ENCODE peak calls at places on chromosome 12, in four cellular contexts. G, P, B and X are unnamed samples.

GRCh38 chr12:50166776-50167025 is 468 bp downstream of the CERS5 start:
- DNase-seq in G (no peak), P (no peak), B (peak), X (peak)

GRCh38 chr12:44078273-44078672 is 242.4 kb downstream of the TMEM117 start:
- DNase-seq in G (no peak), P (no peak), B (no peak), X (no peak)

GRCh38 chr12:94768398-94769039 is 118.2 kb upstream of the TMCC3 start:
- DNase-seq in G (no peak), P (no peak), B (peak), X (no peak)

GRCh38 chr12:122106891-122107660 is 28.5 kb downstream of the MLXIP start:
- DNase-seq in G (peak), P (no peak), B (peak), X (no peak)

GRCh38 chr12:119712721-119713120 is 44.8 kb downstream of the PRKAB1 start:
- DNase-seq in G (no peak), P (no peak), B (no peak), X (no peak)

GRCh38 chr12:293199-293598 is 30.6 kb upstream of the SLC6A13 start:
- DNase-seq in G (no peak), P (no peak), B (no peak), X (no peak)

GRCh38 chr12:55797068-55797467 is 20.5 kb downstream of the SARNP start:
- DNase-seq in G (no peak), P (peak), B (peak), X (no peak)

GRCh38 chr12:91181053-91181452 is 1.6 kb downstream of the DCN start:
- DNase-seq in G (no peak), P (no peak), B (peak), X (no peak)

GRCh38 chr12:102216086-102216691 is 18.6 kb upstream of the PMCH start:
- DNase-seq in G (no peak), P (no peak), B (peak), X (no peak)

GRCh38 chr12:11836282-11836963 is 186.9 kb downstream of the ETV6 start:
- DNase-seq in G (peak), P (no peak), B (no peak), X (peak)

GRCh38 chr12:43861015-43861846 is 25.4 kb downstream of the TMEM117 start:
- DNase-seq in G (no peak), P (no peak), B (no peak), X (no peak)

GRCh38 chr12:22287776-22288621 is 46.5 kb downstream of the ST8SIA1 start:
- DNase-seq in G (no peak), P (no peak), B (peak), X (no peak)

GRCh38 chr12:131017477-131017991 is 63.8 kb downstream of the ADGRD1 start:
- DNase-seq in G (no peak), P (no peak), B (no peak), X (no peak)

GRCh38 chr12:3641428-3641883 is 111.5 kb downstream of the CRACR2A start:
- DNase-seq in G (no peak), P (no peak), B (peak), X (no peak)

GRCh38 chr12:8681129-8681902 is 16.5 kb upstream of the RIMKLB start:
- DNase-seq in G (no peak), P (no peak), B (peak), X (no peak)

GRCh38 chr12:100789146-100789545 is 5.4 kb upstream of the ANO4 start:
- DNase-seq in G (no peak), P (no peak), B (peak), X (no peak)

GRCh38 chr12:115212356-115212755 is 528.4 kb upstream of the TBX3 start:
- DNase-seq in G (no peak), P (no peak), B (no peak), X (no peak)

GRCh38 chr12:118432812-118433540 is 56.6 kb downstream of the SUDS3 start:
- DNase-seq in G (no peak), P (no peak), B (no peak), X (no peak)

GRCh38 chr12:12983420-12984035 is 16.5 kb downstream of the HEBP1 start:
- DNase-seq in G (no peak), P (peak), B (peak), X (no peak)

GRCh38 chr12:95624544-95624943 is 73.3 kb upstream of the USP44 start:
- DNase-seq in G (no peak), P (no peak), B (peak), X (no peak)

GRCh38 chr12:45587877-45588530 is 141.5 kb upstream of the ARID2 start:
- DNase-seq in G (no peak), P (no peak), B (no peak), X (no peak)

GRCh38 chr12:104510145-104510872 is 53.6 kb downstream of the CHST11 start:
- DNase-seq in G (no peak), P (no peak), B (no peak), X (no peak)

GRCh38 chr12:49533331-49533730 is 5.5 kb upstream of the KCNH3 start:
- DNase-seq in G (no peak), P (no peak), B (no peak), X (no peak)

GRCh38 chr12:98344034-98344565 is 171.3 kb upstream of the TMPO start:
- DNase-seq in G (no peak), P (no peak), B (no peak), X (no peak)

GRCh38 chr12:123805119-123805518 is 43.0 kb downstream of the DNAH10 start:
- DNase-seq in G (no peak), P (no peak), B (no peak), X (no peak)

GRCh38 chr12:20320552-20320951 is 47.8 kb upstream of the PDE3A start:
- DNase-seq in G (no peak), P (no peak), B (no peak), X (no peak)

GRCh38 chr12:115426732-115427131 is 742.8 kb upstream of the TBX3 start:
- DNase-seq in G (no peak), P (no peak), B (no peak), X (no peak)

GRCh38 chr12:6405963-6406362 is 22.0 kb downstream of the LTBR start:
- DNase-seq in G (no peak), P (no peak), B (no peak), X (no peak)

GRCh38 chr12:116360579-116361403 is 83.3 kb upstream of the MED13L start:
- DNase-seq in G (no peak), P (no peak), B (no peak), X (peak)

GRCh38 chr12:1590083-1590979 is 4.0 kb downstream of the FBXL14 start:
- DNase-seq in G (no peak), P (no peak), B (peak), X (no peak)

GRCh38 chr12:88793091-88793490 is 212.8 kb upstream of the KITLG start:
- DNase-seq in G (no peak), P (no peak), B (peak), X (no peak)

GRCh38 chr12:83841620-83842019 is 1071.0 kb downstream of the SLC6A15 start:
- DNase-seq in G (no peak), P (no peak), B (peak), X (no peak)

GRCh38 chr12:113224955-113225354 is 3.7 kb downstream of the TPCN1 start:
- DNase-seq in G (no peak), P (no peak), B (no peak), X (no peak)

GRCh38 chr12:68067762-68068376 is 78.6 kb downstream of the IFNG-AS1 start:
- DNase-seq in G (no peak), P (no peak), B (no peak), X (no peak)

GRCh38 chr12:21774358-21775129 is at the start of gene KCNJ8:
- DNase-seq in G (peak), P (peak), B (peak), X (no peak)

GRCh38 chr12:100842156-100842555 is 47.6 kb downstream of the ANO4 start:
- DNase-seq in G (no peak), P (no peak), B (peak), X (no peak)

GRCh38 chr12:59158066-59158465 is 237.8 kb upstream of the LRIG3 start:
- DNase-seq in G (no peak), P (no peak), B (no peak), X (no peak)

GRCh38 chr12:24268663-24269186 is 319.3 kb upstream of the SOX5 start:
- DNase-seq in G (no peak), P (no peak), B (no peak), X (no peak)

GRCh38 chr12:46669720-46670119 is 156.1 kb downstream of the SLC38A4 start:
- DNase-seq in G (no peak), P (no peak), B (no peak), X (no peak)

GRCh38 chr12:53298154-53298553 is 1.3 kb upstream of the MYG1 start:
- DNase-seq in G (no peak), P (no peak), B (peak), X (peak)

GRCh38 chr12:53299101-53299453 is 418 bp upstream of the MYG1 start:
- DNase-seq in G (no peak), P (no peak), B (peak), X (peak)

GRCh38 chr12:53295891-53296219 is 513 bp downstream of the PFDN5 start:
- DNase-seq in G (no peak), P (no peak), B (no peak), X (no peak)

GRCh38 chr12:53292441-53292840 is 2.9 kb upstream of the PFDN5 start:
- DNase-seq in G (no peak), P (no peak), B (no peak), X (no peak)

DNA sequence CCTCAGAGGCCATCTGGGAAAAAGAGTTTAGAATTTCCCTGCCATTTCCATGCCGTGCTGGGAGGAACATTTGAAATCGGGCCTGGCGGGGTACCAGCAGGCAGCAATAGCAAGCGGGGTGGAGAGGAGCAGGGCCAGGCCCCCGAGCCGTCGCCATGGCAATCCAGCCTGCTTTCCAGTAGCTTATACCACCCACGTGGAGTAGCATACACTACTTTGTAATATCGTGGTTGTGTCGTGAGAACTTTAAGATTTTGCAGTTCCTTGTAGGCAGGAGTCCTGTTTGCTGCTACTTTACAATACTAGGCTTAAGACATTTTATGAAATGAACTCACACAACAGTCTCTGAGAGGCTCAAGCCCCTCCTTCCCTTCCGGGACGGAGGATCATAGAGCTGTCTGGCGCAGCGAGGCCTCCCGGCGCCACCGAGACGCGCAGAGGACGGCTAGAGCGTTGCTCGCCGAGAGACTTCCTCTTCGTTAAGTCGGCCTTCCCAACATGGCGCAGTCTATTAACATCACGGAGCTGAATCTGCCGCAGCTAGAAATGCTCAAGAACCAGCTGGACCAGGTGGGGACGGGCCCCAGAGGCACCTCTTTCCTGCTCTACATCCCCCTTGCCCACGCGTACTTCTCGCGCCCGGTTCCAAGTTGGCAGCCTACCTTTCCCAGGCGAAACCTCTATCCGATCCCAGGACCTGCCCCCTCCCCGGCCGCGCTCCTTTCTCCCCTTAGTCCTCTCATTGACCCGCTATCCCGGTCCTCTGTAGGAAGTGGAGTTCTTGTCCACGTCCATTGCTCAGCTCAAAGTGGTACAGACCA is at the start of gene PFDN5:
- DNase-seq in G (peak), P (peak), B (peak), X (peak)
- TF ChIP-seq CTCF in G (peak), P (no peak), B (no peak), X (no peak)

DNA sequence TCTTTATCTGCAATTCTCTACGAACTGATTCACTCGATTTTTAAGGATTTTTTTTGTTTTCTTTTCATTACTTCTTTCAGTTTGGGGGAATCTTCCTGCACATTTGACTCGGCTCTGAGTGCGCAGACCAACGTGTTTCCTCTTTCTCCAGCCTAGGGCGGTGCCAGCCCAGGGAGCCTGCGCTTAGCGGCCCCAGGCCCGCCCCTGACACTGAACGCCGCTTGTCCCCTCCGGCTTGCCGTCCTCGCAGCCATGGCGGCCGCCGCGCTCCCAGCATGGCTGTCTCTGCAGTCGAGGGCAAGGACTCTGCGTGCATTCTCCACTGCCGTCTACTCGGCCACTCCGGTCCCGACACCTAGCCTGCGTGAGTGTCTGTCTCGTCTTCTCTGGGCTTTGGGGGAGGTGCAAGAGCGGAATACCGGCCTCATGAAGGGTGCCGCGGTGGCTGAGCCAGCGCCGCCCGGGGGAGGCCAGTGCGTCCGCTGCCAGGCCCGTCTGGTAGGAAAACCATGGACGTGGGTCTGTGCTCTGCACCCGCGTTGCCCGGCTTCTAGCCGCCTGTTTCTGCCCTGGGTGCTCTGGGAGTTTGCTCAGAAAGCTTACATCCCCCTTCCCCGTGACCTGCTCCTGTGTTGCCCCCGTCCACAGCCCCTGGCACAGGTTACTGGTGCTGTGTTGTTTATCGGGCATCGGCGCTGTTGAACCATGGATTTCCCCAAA is at the start of gene MRPS35:
- DNase-seq in G (peak), P (peak), B (peak), X (peak)
- TF ChIP-seq CTCF in G (no peak), P (no peak), B (no peak), X (no peak)

GRCh38 chr12:79006306-79006705 is 141.7 kb downstream of the SYT1 start:
- DNase-seq in G (no peak), P (no peak), B (peak), X (no peak)
- TF ChIP-seq CTCF in G (no peak), P (peak), B (peak), X (no peak)

GRCh38 chr12:30515351-30515750 is 180.3 kb downstream of the IPO8 start:
- DNase-seq in G (no peak), P (no peak), B (peak), X (no peak)
- TF ChIP-seq CTCF in G (peak), P (no peak), B (peak), X (no peak)

GRCh38 chr12:111482464-111482863 is 76.7 kb downstream of the SH2B3 start:
- DNase-seq in G (no peak), P (no peak), B (no peak), X (no peak)
- TF ChIP-seq CTCF in G (peak), P (peak), B (peak), X (peak)

GRCh38 chr12:63766498-63766897 is 13.2 kb upstream of the RXYLT1 start:
- DNase-seq in G (no peak), P (no peak), B (no peak), X (no peak)
- TF ChIP-seq CTCF in G (no peak), P (peak), B (peak), X (peak)

GRCh38 chr12:29640589-29641345 is 143.0 kb downstream of the TMTC1 start:
- DNase-seq in G (no peak), P (no peak), B (peak), X (no peak)
- TF ChIP-seq CTCF in G (no peak), P (no peak), B (no peak), X (no peak)